ENCODE peak calls at places on chromosome 5, in seven cellular contexts. E is upper lobe of right lung; D is CD8-positive, alpha-beta T cell; J is endothelial cell of umbilical vein; H is PC-3; N is psoas muscle; S is lower lobe of right lung. U is an unnamed sample. For H3K4me1, the result is how much of the 10 kb centered on the place peaks cover.

GRCh38 chr5:59133801-59134261 is 551.0 kb downstream of the RAB3C start:
- DNase-seq in E (no peak), J (no peak), H (peak), D (no peak), S (no peak), N (no peak), U (peak)

GRCh38 chr5:78720234-78720985 is 71.8 kb upstream of the LHFPL2 start:
- DNase-seq in S (no peak), J (peak), H (no peak), N (no peak), E (no peak), D (no peak), U (no peak)

GRCh38 chr5:113336975-113337374 is 97.8 kb downstream of the TSSK1B start:
- DNase-seq in S (no peak), H (peak), N (no peak), E (no peak), D (no peak), J (peak), U (peak)

GRCh38 chr5:59757442-59757841 is 136.1 kb downstream of the PDE4D start:
- DNase-seq in N (no peak), D (no peak), E (no peak), S (no peak), H (peak), J (no peak), U (peak)

GRCh38 chr5:113278976-113279375 is 155.8 kb downstream of the TSSK1B start:
- DNase-seq in E (no peak), S (no peak), D (no peak), N (no peak), J (no peak), H (no peak), U (peak)

GRCh38 chr5:93022770-93023169 is 558.2 kb downstream of the NR2F1-AS1 start:
- DNase-seq in D (no peak), J (peak), S (no peak), N (no peak), H (peak), E (no peak), U (no peak)

GRCh38 chr5:125465703-125466102 is 719.3 kb upstream of the ZNF608 start:
- DNase-seq in H (no peak), D (no peak), J (no peak), E (no peak), S (no peak), N (no peak), U (no peak)

GRCh38 chr5:179307931-179308471 is 37.3 kb downstream of the ADAMTS2 start:
- DNase-seq in N (peak), H (no peak), S (no peak), E (peak), D (no peak), J (no peak), U (peak)

GRCh38 chr5:170747851-170748250 is 35.7 kb upstream of the GABRP start:
- DNase-seq in D (no peak), N (no peak), E (no peak), S (no peak), J (peak), H (no peak), U (no peak)

GRCh38 chr5:1963358-1963757 is 80.6 kb upstream of the IRX4 start:
- DNase-seq in D (no peak), E (no peak), H (no peak), N (no peak), J (no peak), S (no peak), U (no peak)

GRCh38 chr5:106094128-106094726 is 1576.5 kb downstream of the EFNA5 start:
- DNase-seq in N (no peak), S (no peak), J (peak), H (peak), E (no peak), D (no peak), U (no peak)

GRCh38 chr5:132096904-132097303 is 23.3 kb downstream of the CSF2 start:
- DNase-seq in H (no peak), D (no peak), J (no peak), N (no peak), S (no peak), E (no peak), U (peak)

GRCh38 chr5:136979131-136979530 is 520.0 kb downstream of the SPOCK1 start:
- DNase-seq in E (no peak), S (no peak), H (no peak), N (no peak), J (no peak), D (no peak), U (no peak)

GRCh38 chr5:157378509-157378908 is 81.5 kb upstream of the NIPAL4 start:
- DNase-seq in E (no peak), J (no peak), H (peak), S (no peak), N (no peak), D (no peak), U (no peak)

GRCh38 chr5:93585054-93585751 is 2.2 kb downstream of the NR2F1 start:
- DNase-seq in E (no peak), D (no peak), J (peak), N (peak), H (peak), S (no peak), U (peak)

GRCh38 chr5:10691826-10692785 is 68.9 kb downstream of the DAP start:
- DNase-seq in S (no peak), N (no peak), D (no peak), E (no peak), J (no peak), H (peak), U (peak)

GRCh38 chr5:181163487-181164075 is 16.2 kb downstream of the OR2V2 start:
- DNase-seq in E (no peak), H (no peak), N (no peak), S (no peak), D (no peak), J (no peak), U (no peak)

GRCh38 chr5:176535101-176535654 is 2.0 kb downstream of the RNF44 start:
- DNase-seq in D (no peak), H (peak), S (peak), J (peak), N (no peak), E (no peak), U (peak)

GRCh38 chr5:1235379-1235778 is 10.2 kb downstream of the SLC6A18 start:
- DNase-seq in H (no peak), S (no peak), D (no peak), E (no peak), J (no peak), N (no peak), U (no peak)

GRCh38 chr5:42555797-42556196 is 132.6 kb downstream of the GHR start:
- DNase-seq in D (no peak), H (peak), J (no peak), N (no peak), S (no peak), E (no peak), U (no peak)

GRCh38 chr5:36836831-36837230 is 39.7 kb upstream of the NIPBL start:
- DNase-seq in H (no peak), J (no peak), E (no peak), D (no peak), N (no peak), S (no peak), U (no peak)

GRCh38 chr5:143235423-143235822 is 168.1 kb downstream of the NR3C1 start:
- DNase-seq in E (no peak), J (no peak), H (peak), D (no peak), N (no peak), S (no peak), U (no peak)

GRCh38 chr5:176492431-176492830 is 44.2 kb downstream of the FAF2 start:
- DNase-seq in E (no peak), N (no peak), D (no peak), S (no peak), H (peak), J (no peak), U (no peak)

GRCh38 chr5:52925001-52925400 is 64.2 kb upstream of the ITGA2 start:
- DNase-seq in J (no peak), S (no peak), E (no peak), N (no peak), D (no peak), H (no peak), U (no peak)

GRCh38 chr5:133499896-133500295 is 112.4 kb downstream of the FSTL4 start:
- DNase-seq in S (no peak), J (no peak), H (no peak), N (no peak), D (no peak), E (no peak), U (no peak)

GRCh38 chr5:171927345-171927941 is 79.0 kb downstream of the FBXW11 start:
- DNase-seq in H (peak), S (no peak), D (no peak), E (no peak), J (no peak), N (no peak), U (no peak)

GRCh38 chr5:133423031-133423617 is 189.2 kb downstream of the FSTL4 start:
- DNase-seq in J (no peak), E (no peak), D (no peak), S (no peak), N (no peak), H (no peak), U (no peak)

GRCh38 chr5:157888814-157889532 is 30.0 kb upstream of the CLINT1 start:
- DNase-seq in S (no peak), N (no peak), H (peak), E (no peak), J (no peak), D (no peak), U (no peak)

DNA sequence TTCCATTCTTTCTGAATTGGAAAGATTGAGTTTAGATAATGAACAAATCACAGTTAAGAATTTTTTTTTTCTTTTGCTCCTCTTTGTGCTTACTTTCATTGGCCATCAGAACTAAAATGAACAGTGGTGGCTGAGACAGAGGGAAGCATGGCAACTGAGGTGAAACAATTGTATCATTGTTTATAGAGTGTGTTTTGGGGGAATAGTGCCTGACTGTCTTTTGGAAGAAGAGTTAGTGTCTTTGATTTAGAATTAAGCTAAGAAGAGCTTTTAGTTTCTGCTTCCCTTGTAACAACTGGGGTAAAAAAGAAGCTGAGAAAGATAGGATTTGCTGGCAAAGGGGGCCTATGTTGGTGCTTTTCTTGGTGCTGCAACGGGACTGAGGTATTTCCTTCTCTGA is 24.0 kb downstream of the HSD17B4 start:
- DNase-seq in H (no peak), E (no peak), N (no peak), S (no peak), D (no peak), J (no peak), U (no peak)
- H3K4me1 ChIP-seq in H (under half), E (under half), N (under half), S (under half), D (under half), J (under half), U (under half)

GRCh38 chr5:151151263-151151660 is 6.3 kb downstream of the ANXA6 start:
- DNase-seq in J (no peak), S (no peak), D (no peak), H (no peak), E (no peak), N (no peak), U (no peak)

GRCh38 chr5:151153766-151154272 is 3.8 kb downstream of the ANXA6 start:
- DNase-seq in N (no peak), S (no peak), E (no peak), D (no peak), J (no peak), H (no peak), U (no peak)

GRCh38 chr5:151153300-151153699 is 4.3 kb downstream of the ANXA6 start:
- DNase-seq in S (no peak), H (no peak), D (no peak), J (no peak), N (no peak), E (no peak), U (no peak)

GRCh38 chr5:151150484-151151262 is 6.9 kb downstream of the ANXA6 start:
- DNase-seq in J (peak), D (peak), H (no peak), N (peak), E (no peak), S (peak), U (peak)

GRCh38 chr5:151151793-151152192 is 5.8 kb downstream of the ANXA6 start:
- DNase-seq in S (peak), H (no peak), E (no peak), J (no peak), N (no peak), D (no peak), U (no peak)
- H3K4me1 ChIP-seq in S (half or more), H (under half), E (half or more), J (under half), N (half or more), D (half or more), U (half or more)

GRCh38 chr5:127840809-127841208 is 137.6 kb downstream of the CCDC192 start:
- DNase-seq in H (peak), N (no peak), D (no peak), S (no peak), E (no peak), J (peak), U (no peak)
- H3K4me1 ChIP-seq in H (under half), N (under half), D (under half), S (under half), E (under half), J (under half), U (under half)

GRCh38 chr5:40987349-40987748 is 78.1 kb downstream of the C7 start:
- DNase-seq in H (no peak), J (no peak), D (no peak), N (no peak), E (no peak), S (no peak), U (no peak)
- H3K4me1 ChIP-seq in H (half or more), J (under half), D (under half), N (under half), E (under half), S (under half), U (under half)

GRCh38 chr5:56518820-56519219 is 285.7 kb upstream of the ANKRD55 start:
- DNase-seq in S (no peak), N (no peak), J (no peak), D (no peak), E (no peak), H (no peak), U (no peak)
- H3K4me1 ChIP-seq in S (under half), N (under half), J (under half), D (under half), E (under half), H (under half), U (under half)

GRCh38 chr5:41402845-41403244 is 107.6 kb downstream of the PLCXD3 start:
- DNase-seq in H (no peak), N (no peak), D (no peak), J (no peak), E (no peak), S (no peak), U (no peak)
- H3K4me1 ChIP-seq in H (under half), N (under half), D (under half), J (under half), E (under half), S (under half), U (under half)

DNA sequence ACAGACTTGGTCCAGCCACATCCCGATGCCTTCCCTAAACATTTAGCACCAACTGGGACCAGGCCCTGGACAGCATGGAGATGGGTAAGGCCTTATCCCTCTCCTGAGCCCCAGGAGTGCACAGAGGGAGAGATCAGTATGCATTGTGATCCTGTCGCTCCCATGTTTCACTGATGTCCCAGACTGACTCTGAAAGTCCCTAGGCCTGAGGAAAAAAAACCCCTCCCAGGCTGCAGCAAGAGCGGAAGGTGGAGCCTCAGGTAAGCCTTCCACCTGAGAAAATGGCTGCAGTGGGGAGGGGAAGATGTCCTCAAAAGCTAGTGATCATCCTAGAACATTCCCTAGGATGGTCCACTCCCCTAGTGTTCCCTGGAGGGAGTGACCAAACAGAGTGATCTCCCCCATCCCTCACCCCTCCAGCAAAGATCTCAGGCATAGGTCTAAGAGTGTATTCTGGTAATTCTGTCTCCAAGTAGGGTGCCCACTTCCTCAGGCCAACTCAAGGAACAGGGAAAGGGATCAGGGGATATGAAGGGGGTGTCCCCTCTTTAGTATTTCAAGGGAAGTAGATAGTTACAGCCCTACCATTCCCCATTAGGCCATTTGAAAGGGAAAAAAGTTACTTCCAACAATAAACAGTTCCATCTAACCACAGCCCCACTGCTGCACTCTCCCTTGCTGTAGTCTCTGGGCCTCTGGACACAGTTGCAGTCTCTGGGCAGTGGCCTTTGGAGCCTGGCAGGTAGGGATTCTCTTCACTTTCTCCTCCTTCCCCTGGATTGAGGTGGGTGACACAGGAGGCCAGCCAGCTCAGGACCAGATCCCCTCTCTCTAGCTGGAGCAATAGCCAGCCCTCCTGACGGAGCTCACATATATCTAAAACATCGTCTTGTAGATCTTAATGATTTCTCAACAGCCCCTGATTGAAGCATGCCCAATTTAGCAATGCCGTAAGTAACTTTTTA is 6.8 kb upstream of the CXXC5 start:
- DNase-seq in H (no peak), E (no peak), S (no peak), J (no peak), D (no peak), N (no peak), U (peak)
- H3K4me1 ChIP-seq in H (under half), E (under half), S (under half), J (under half), D (under half), N (half or more), U (under half)

GRCh38 chr5:14236757-14237156 is 93.6 kb downstream of the TRIO start:
- DNase-seq in J (no peak), H (no peak), E (no peak), D (no peak), S (no peak), N (no peak), U (no peak)
- H3K4me1 ChIP-seq in J (under half), H (under half), E (under half), D (under half), S (under half), N (half or more), U (under half)